ENCODE peak calls at places on chromosomes 5 and 9, in five cellular contexts. One of them, this sample, is unnamed.

GRCh38 chr9:34370970-34371880 is 5.5 kb downstream of the MYORG start:
- DNase-seq in GM23338: no peak
- DNase-seq in astrocyte: no peak
- DNase-seq in IMR-90: no peak
- DNase-seq in GM12878: no peak
- DNase-seq in this sample: no peak

GRCh38 chr9:68454579-68455334 is 85.9 kb downstream of the TMEM252 start:
- DNase-seq in IMR-90: no peak
- DNase-seq in GM12878: no peak
- DNase-seq in GM23338: no peak
- DNase-seq in astrocyte: no peak
- DNase-seq in this sample: no peak

GRCh38 chr9:109114670-109115069 is 5.1 kb downstream of the TMEM245 start:
- DNase-seq in GM23338: no peak
- DNase-seq in IMR-90: peak; percentile 66
- DNase-seq in GM12878: no peak
- DNase-seq in astrocyte: peak; percentile 72
- DNase-seq in this sample: peak; percentile 69

GRCh38 chr5:132420706-132421272 is 51.3 kb downstream of the SLC22A5 start:
- DNase-seq in GM12878: peak; percentile 95
- DNase-seq in IMR-90: no peak
- DNase-seq in GM23338: no peak
- DNase-seq in astrocyte: no peak
- DNase-seq in this sample: no peak

GRCh38 chr5:113900831-113901230 is 387.3 kb downstream of the YTHDC2 start:
- DNase-seq in astrocyte: no peak
- DNase-seq in GM23338: no peak
- DNase-seq in GM12878: no peak
- DNase-seq in IMR-90: no peak
- DNase-seq in this sample: no peak

GRCh38 chr9:92122061-92122460 is 6.8 kb upstream of the SPTLC1 start:
- DNase-seq in IMR-90: peak; percentile 70
- DNase-seq in GM12878: no peak
- DNase-seq in astrocyte: no peak
- DNase-seq in GM23338: no peak
- DNase-seq in this sample: no peak

GRCh38 chr9:127360829-127361228 is 36.1 kb upstream of the SLC2A8 start:
- DNase-seq in IMR-90: peak; percentile 20
- DNase-seq in astrocyte: peak; percentile 9
- DNase-seq in GM23338: peak; percentile 82
- DNase-seq in GM12878: no peak
- DNase-seq in this sample: peak; percentile 28

GRCh38 chr5:95102080-95102479 is 182.8 kb downstream of the MCTP1 start:
- DNase-seq in astrocyte: peak; percentile 6
- DNase-seq in GM12878: no peak
- DNase-seq in GM23338: no peak
- DNase-seq in IMR-90: no peak
- DNase-seq in this sample: no peak

GRCh38 chr5:53515988-53516387 is 35.6 kb downstream of the FST start:
- DNase-seq in GM23338: no peak
- DNase-seq in astrocyte: peak; percentile 55
- DNase-seq in GM12878: no peak
- DNase-seq in IMR-90: no peak
- DNase-seq in this sample: no peak

GRCh38 chr9:86655147-86655546 is 292.2 kb downstream of the GAS1 start:
- DNase-seq in IMR-90: peak; percentile 19
- DNase-seq in astrocyte: no peak
- DNase-seq in GM23338: no peak
- DNase-seq in GM12878: no peak
- DNase-seq in this sample: no peak

GRCh38 chr9:106400950-106401349 is 462.0 kb upstream of the ZNF462 start:
- DNase-seq in astrocyte: no peak
- DNase-seq in IMR-90: no peak
- DNase-seq in GM12878: no peak
- DNase-seq in GM23338: no peak
- DNase-seq in this sample: no peak

GRCh38 chr5:60844429-60844890 is 391 bp upstream of the ELOVL7 start:
- DNase-seq in IMR-90: peak; percentile 29
- DNase-seq in astrocyte: peak; percentile 16
- DNase-seq in GM23338: peak; percentile 71
- DNase-seq in GM12878: no peak
- DNase-seq in this sample: no peak

GRCh38 chr9:127589955-127590370 is 22.1 kb upstream of the STXBP1 start:
- DNase-seq in GM23338: peak; percentile 89
- DNase-seq in IMR-90: peak; percentile 77
- DNase-seq in GM12878: no peak
- DNase-seq in astrocyte: peak; percentile 47
- DNase-seq in this sample: peak; percentile 71

GRCh38 chr9:111601237-111602018 is 2.0 kb upstream of the PTGR1 start:
- DNase-seq in GM23338: no peak
- DNase-seq in GM12878: no peak
- DNase-seq in IMR-90: peak; percentile 69
- DNase-seq in astrocyte: peak; percentile 37
- DNase-seq in this sample: peak; percentile 64

GRCh38 chr9:121303456-121304451 is 35.8 kb downstream of the GSN start:
- DNase-seq in GM12878: no peak
- DNase-seq in astrocyte: no peak
- DNase-seq in GM23338: no peak
- DNase-seq in IMR-90: no peak
- DNase-seq in this sample: no peak

GRCh38 chr5:10485142-10485795 is 43.6 kb downstream of the ROPN1L start:
- DNase-seq in GM12878: no peak
- DNase-seq in IMR-90: peak; percentile 96
- DNase-seq in GM23338: peak; percentile 33
- DNase-seq in astrocyte: peak; percentile 98
- DNase-seq in this sample: no peak

GRCh38 chr9:78097541-78097940 is 65.9 kb upstream of the GNAQ start:
- DNase-seq in IMR-90: no peak
- DNase-seq in GM12878: no peak
- DNase-seq in GM23338: no peak
- DNase-seq in astrocyte: no peak
- DNase-seq in this sample: no peak

GRCh38 chr5:83752700-83753099 is 32.0 kb upstream of the HAPLN1 start:
- DNase-seq in GM23338: no peak
- DNase-seq in astrocyte: no peak
- DNase-seq in GM12878: no peak
- DNase-seq in IMR-90: no peak
- DNase-seq in this sample: peak; percentile 34

GRCh38 chr9:131733601-131734061 is 6.2 kb downstream of the RAPGEF1 start:
- DNase-seq in GM23338: peak; percentile 44
- DNase-seq in astrocyte: peak; percentile 99
- DNase-seq in IMR-90: peak; percentile 96
- DNase-seq in GM12878: no peak
- DNase-seq in this sample: peak; percentile 94

GRCh38 chr9:106921341-106921899 is 58.5 kb downstream of the ZNF462 start:
- DNase-seq in astrocyte: peak; percentile 93
- DNase-seq in IMR-90: peak; percentile 84
- DNase-seq in GM23338: peak; percentile 21
- DNase-seq in GM12878: no peak
- DNase-seq in this sample: no peak

GRCh38 chr9:126436545-126437269 is 110.1 kb downstream of the MVB12B start:
- DNase-seq in GM12878: no peak
- DNase-seq in IMR-90: peak; percentile 22
- DNase-seq in astrocyte: peak; percentile 33
- DNase-seq in GM23338: no peak
- DNase-seq in this sample: peak; percentile 39

GRCh38 chr9:135186248-135187164 is 99.0 kb downstream of the OLFM1 start:
- DNase-seq in GM23338: no peak
- DNase-seq in astrocyte: no peak
- DNase-seq in GM12878: no peak
- DNase-seq in IMR-90: no peak
- DNase-seq in this sample: no peak

GRCh38 chr5:167970002-167970401 is 321.4 kb upstream of the WWC1 start:
- DNase-seq in GM23338: no peak
- DNase-seq in IMR-90: peak; percentile 26
- DNase-seq in astrocyte: peak; percentile 75
- DNase-seq in GM12878: no peak
- DNase-seq in this sample: no peak

GRCh38 chr5:167971706-167972105 is 319.7 kb upstream of the WWC1 start:
- DNase-seq in IMR-90: no peak
- DNase-seq in astrocyte: no peak
- DNase-seq in GM12878: no peak
- DNase-seq in GM23338: no peak
- DNase-seq in this sample: no peak

GRCh38 chr5:167968784-167969183 is 322.7 kb upstream of the WWC1 start:
- DNase-seq in GM12878: no peak
- DNase-seq in GM23338: no peak
- DNase-seq in astrocyte: peak; percentile 50
- DNase-seq in IMR-90: no peak
- DNase-seq in this sample: no peak

GRCh38 chr5:167964529-167964928 is 326.9 kb upstream of the WWC1 start:
- DNase-seq in astrocyte: no peak
- DNase-seq in GM12878: no peak
- DNase-seq in IMR-90: no peak
- DNase-seq in GM23338: peak; percentile 44
- DNase-seq in this sample: no peak

DNA sequence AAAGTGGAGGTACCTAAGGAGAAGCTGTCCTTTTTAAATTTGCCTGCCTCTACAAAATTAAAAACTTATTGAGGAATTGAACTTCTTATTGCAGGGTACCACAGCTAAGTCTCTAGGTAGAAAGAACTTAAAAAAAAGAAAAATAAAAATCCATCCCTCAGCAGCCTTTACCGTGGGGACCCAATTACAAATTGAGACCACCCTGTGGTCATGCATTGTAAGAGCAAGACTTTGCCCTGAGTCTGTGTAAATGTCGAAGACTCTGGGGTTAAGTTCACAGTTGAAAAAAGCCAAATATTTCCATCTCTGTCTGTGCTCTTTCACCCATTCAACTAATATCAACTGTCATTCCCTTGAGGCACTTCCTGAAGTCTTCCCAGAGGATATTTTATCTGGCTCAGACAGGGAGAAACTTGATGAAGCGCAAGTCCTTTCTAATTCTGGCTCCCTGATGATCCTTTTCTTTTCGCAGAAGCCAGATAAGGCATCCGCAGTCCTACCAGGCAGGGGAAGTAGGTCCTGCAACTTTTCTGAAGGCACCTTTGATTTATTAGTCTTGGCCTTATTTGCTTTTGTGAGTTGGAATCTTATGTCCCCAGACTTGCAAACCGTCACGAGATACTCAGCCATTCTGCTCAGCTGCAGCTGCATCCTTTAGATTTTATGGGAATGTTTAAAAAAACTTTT is 323.8 kb upstream of the WWC1 start:
- DNase-seq in GM12878: no peak
- DNase-seq in IMR-90: no peak
- DNase-seq in GM23338: peak; percentile 46
- DNase-seq in astrocyte: peak; percentile 80
- DNase-seq in this sample: no peak
- TF ChIP-seq CTCF in GM12878: no peak
- TF ChIP-seq CTCF in IMR-90: no peak
- TF ChIP-seq CTCF in GM23338: peak; percentile 51
- TF ChIP-seq CTCF in astrocyte: no peak
- TF ChIP-seq CTCF in this sample: no peak

GRCh38 chr5:31638748-31639418 is at the start of gene PDZD2:
- DNase-seq in GM23338: peak; percentile 89
- DNase-seq in IMR-90: peak; percentile 46
- DNase-seq in astrocyte: peak; percentile 37
- DNase-seq in GM12878: peak; percentile 17
- DNase-seq in this sample: peak; percentile 68
- H3K4me2 ChIP-seq in GM23338: peak within 1 kb of the TSS; percentile 95
- H3K4me2 ChIP-seq in IMR-90: peak within 1 kb of the TSS; percentile 69
- H3K4me2 ChIP-seq in astrocyte: peak within 1 kb of the TSS; percentile 89
- H3K4me2 ChIP-seq in GM12878: peak within 1 kb of the TSS; percentile 87
- H3K4me2 ChIP-seq in this sample: peak within 1 kb of the TSS; percentile 87

DNA sequence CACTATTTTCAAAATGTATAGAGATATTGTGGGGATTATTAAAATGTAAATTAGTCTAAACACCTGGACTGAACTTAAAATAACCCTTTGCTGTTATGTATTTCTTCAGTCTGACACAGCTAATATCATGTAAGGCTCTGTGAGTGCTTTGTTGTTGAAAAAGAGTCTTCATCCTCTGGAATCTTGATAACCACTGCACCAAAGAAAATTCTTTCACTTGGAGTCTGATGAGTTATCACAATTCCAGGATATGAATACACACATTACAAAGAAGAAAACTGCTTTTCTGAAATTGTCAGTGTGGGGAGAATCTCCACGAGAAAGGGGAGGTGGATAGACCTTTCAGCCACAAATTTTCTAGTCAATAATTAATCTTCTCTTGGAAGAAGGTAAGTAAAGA is 42.3 kb upstream of the TARS1 start:
- DNase-seq in GM23338: no peak
- DNase-seq in GM12878: no peak
- DNase-seq in IMR-90: peak; percentile 22
- DNase-seq in astrocyte: peak; percentile 26
- DNase-seq in this sample: no peak
- H4K20me1 ChIP-seq in GM23338: no peaks in the 10 kb centered on the region
- H4K20me1 ChIP-seq in GM12878: no peaks in the 10 kb centered on the region
- H4K20me1 ChIP-seq in IMR-90: no peaks in the 10 kb centered on the region
- H4K20me1 ChIP-seq in astrocyte: no peaks in the 10 kb centered on the region
- H4K20me1 ChIP-seq in this sample: no peaks in the 10 kb centered on the region

DNA sequence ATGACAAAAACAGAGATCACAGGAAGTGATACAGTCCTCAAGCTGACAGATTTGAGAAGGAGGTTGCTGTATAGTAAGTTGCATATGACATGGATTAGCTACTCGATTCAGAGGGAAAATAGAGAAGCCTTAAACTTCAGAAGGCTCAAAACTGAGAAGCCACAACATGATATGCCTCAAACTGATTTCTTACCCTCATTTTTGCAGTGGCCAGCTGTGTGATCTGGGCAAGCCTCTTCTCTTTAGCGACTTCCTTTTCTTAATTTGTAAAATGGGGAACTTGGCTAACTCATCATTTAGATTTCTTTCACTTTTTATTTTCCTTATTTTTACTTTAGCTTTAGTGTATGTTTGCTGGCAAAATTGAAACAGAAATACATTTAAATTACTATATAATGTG is 421.1 kb downstream of the KIF4B start:
- DNase-seq in GM12878: no peak
- DNase-seq in astrocyte: no peak
- DNase-seq in GM23338: no peak
- DNase-seq in IMR-90: no peak
- DNase-seq in this sample: no peak
- TF ChIP-seq CTCF in GM12878: no peak
- TF ChIP-seq CTCF in astrocyte: no peak
- TF ChIP-seq CTCF in GM23338: no peak
- TF ChIP-seq CTCF in IMR-90: no peak
- TF ChIP-seq CTCF in this sample: no peak

This sample was measured in PC-3.